ENCODE peak calls at places on chromosomes 7 and 10, in nine cellular contexts. N, Y, L, C, G, F, A, V and U are unnamed samples.

GRCh38 chr10:126387041-126387908 is 1.0 kb downstream of the ADAM12 start:
- DNase-seq in L (no peak), N (peak; percentile 63), A (peak; percentile 58), F (no peak), C (peak; percentile 48), Y (peak; percentile 28), V (peak; percentile 77), G (peak; percentile 50), U (peak; percentile 20)

GRCh38 chr10:102613286-102613685 is 31.0 kb upstream of the TRIM8 start:
- DNase-seq in G (no peak), C (no peak), A (no peak), Y (no peak), V (no peak), L (no peak), F (no peak), N (no peak), U (no peak)

GRCh38 chr7:123944395-123944794 is 19.4 kb downstream of the SPAM1 start:
- DNase-seq in N (no peak), V (no peak), F (no peak), G (no peak), L (no peak), C (no peak), A (no peak), Y (no peak), U (no peak)

GRCh38 chr10:107814865-107815487 is 650.5 kb upstream of the SORCS1 start:
- DNase-seq in L (peak; percentile 9), F (no peak), A (peak; percentile 20), N (peak; percentile 33), G (peak; percentile 35), V (peak; percentile 55), C (no peak), Y (peak; percentile 5), U (peak; percentile 27)

GRCh38 chr10:125451319-125451718 is 231.6 kb downstream of the TEX36 start:
- DNase-seq in C (no peak), Y (no peak), V (no peak), A (no peak), F (no peak), G (no peak), N (no peak), L (no peak), U (no peak)

GRCh38 chr7:35468606-35469005 is 214.7 kb upstream of the TBX20 start:
- DNase-seq in L (no peak), F (no peak), Y (no peak), G (no peak), C (no peak), V (no peak), N (no peak), A (no peak), U (no peak)

GRCh38 chr7:92768501-92769360 is 67.6 kb downstream of the CDK6 start:
- DNase-seq in A (no peak), N (no peak), F (no peak), G (no peak), C (no peak), V (no peak), L (no peak), Y (no peak), U (no peak)

GRCh38 chr10:27035163-27035562 is 65.1 kb downstream of the ANKRD26 start:
- DNase-seq in N (no peak), A (no peak), L (no peak), Y (no peak), C (no peak), V (no peak), G (no peak), F (no peak), U (no peak)

GRCh38 chr7:133502498-133502897 is 249.6 kb downstream of the EXOC4 start:
- DNase-seq in N (no peak), L (no peak), Y (no peak), A (no peak), F (no peak), G (no peak), V (no peak), C (no peak), U (no peak)

GRCh38 chr10:31586708-31587107 is 267.7 kb downstream of the ZEB1 start:
- DNase-seq in Y (no peak), C (no peak), L (no peak), V (no peak), N (peak; percentile 37), G (peak; percentile 56), A (peak; percentile 36), F (no peak), U (no peak)

GRCh38 chr10:132443605-132443997 is 46.6 kb downstream of the PWWP2B start:
- DNase-seq in Y (peak; percentile 65), C (no peak), G (no peak), F (no peak), A (peak; percentile 57), L (no peak), V (peak; percentile 42), N (peak; percentile 78), U (peak; percentile 49)

GRCh38 chr10:31751401-31752080 is 177.1 kb downstream of the ARHGAP12 start:
- DNase-seq in N (peak; percentile 52), F (no peak), A (no peak), V (no peak), C (no peak), Y (no peak), L (no peak), G (peak; percentile 48), U (no peak)

GRCh38 chr10:27038168-27038567 is 62.1 kb downstream of the ANKRD26 start:
- DNase-seq in V (no peak), A (no peak), L (no peak), C (no peak), G (no peak), F (no peak), Y (no peak), N (no peak), U (no peak)

GRCh38 chr7:3068568-3068967 is 24.9 kb upstream of the CARD11 start:
- DNase-seq in N (no peak), C (no peak), A (no peak), V (no peak), F (no peak), G (no peak), Y (no peak), L (no peak), U (no peak)

GRCh38 chr7:78510580-78511188 is 712.1 kb downstream of the PHTF2 start:
- DNase-seq in Y (peak; percentile 5), C (peak; percentile 49), F (no peak), G (no peak), A (peak; percentile 22), V (peak; percentile 53), L (peak; percentile 5), N (peak; percentile 49), U (peak; percentile 6)

GRCh38 chr10:112951349-112952281 is 1.6 kb downstream of the TCF7L2 start:
- DNase-seq in L (peak; percentile 51), A (peak; percentile 67), F (no peak), Y (no peak), V (peak; percentile 69), C (peak; percentile 74), N (peak; percentile 59), G (peak; percentile 69), U (peak; percentile 20)

GRCh38 chr10:53441804-53442203 is 669.2 kb upstream of the MBL2 start:
- DNase-seq in A (no peak), F (no peak), N (no peak), C (no peak), G (no peak), Y (no peak), V (no peak), L (no peak), U (no peak)

GRCh38 chr10:50586740-50587088 is 37.0 kb downstream of the SGMS1 start:
- DNase-seq in L (no peak), G (no peak), C (no peak), A (no peak), Y (no peak), F (no peak), N (no peak), V (no peak), U (no peak)

GRCh38 chr10:53233759-53234158 is 461.2 kb upstream of the MBL2 start:
- DNase-seq in V (no peak), A (no peak), L (no peak), F (no peak), G (no peak), Y (no peak), C (peak; percentile 11), N (no peak), U (no peak)

DNA sequence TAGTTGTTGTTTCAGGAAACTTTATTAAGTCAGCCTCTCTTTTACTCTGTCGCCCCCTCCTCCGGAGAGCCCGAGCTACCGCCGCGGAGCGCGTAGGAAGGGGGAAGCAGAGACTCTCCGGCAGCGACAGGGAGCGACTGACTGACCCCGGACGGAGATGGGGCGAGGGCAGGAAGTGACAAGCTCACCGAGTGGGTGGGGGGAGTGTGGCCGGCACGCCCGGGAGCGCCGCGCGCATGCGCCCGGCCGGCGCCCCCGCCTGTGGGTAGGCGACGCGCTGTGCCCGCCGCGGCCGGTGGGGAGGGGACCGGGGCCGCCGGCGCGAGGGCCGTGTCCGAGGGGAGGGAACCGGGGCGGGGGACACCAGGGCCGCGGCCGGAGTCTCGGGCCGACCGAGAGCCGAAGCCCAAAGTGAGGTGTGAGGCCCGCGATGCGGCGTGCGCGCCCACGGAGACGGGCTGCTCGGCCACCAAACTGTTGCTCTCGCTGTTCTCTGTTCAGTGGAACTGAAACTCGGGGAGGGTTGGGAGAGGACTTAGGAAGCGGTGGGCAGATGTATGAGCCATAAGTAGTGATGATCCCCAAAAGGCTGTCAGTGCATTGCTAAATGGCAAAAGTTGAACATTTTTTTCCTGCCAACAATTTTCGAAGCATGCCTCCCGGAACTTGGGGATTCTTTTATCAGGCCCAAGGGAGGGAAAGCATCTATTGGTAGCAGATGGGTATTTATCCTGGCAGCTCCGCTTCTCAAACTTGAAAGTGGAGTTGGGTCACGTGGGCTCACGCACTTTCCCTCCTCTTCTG is at the start of gene ZNF800:
- DNase-seq in C (peak; percentile 85), V (peak; percentile 92), L (peak; percentile 89), G (peak; percentile 94), A (peak; percentile 95), N (peak; percentile 94), Y (peak; percentile 87), F (peak; percentile 48), U (peak; percentile 92)
- TF ChIP-seq POLR2A in C (peak; percentile 72), V (peak; percentile 96), L (peak; percentile 95), G (peak; percentile 16), A (peak; percentile 96), N (peak; percentile 88), Y (peak; percentile 87), F (peak; percentile 85), U (peak; percentile 96)

GRCh38 chr7:134995239-134996096 is 9.2 kb downstream of the AGBL3 start:
- DNase-seq in A (no peak), V (no peak), G (no peak), N (no peak), Y (no peak), F (no peak), C (no peak), L (no peak), U (no peak)
- TF ChIP-seq POLR2A in A (no peak), V (no peak), G (no peak), N (no peak), Y (no peak), F (no peak), C (no peak), L (no peak), U (no peak)

DNA sequence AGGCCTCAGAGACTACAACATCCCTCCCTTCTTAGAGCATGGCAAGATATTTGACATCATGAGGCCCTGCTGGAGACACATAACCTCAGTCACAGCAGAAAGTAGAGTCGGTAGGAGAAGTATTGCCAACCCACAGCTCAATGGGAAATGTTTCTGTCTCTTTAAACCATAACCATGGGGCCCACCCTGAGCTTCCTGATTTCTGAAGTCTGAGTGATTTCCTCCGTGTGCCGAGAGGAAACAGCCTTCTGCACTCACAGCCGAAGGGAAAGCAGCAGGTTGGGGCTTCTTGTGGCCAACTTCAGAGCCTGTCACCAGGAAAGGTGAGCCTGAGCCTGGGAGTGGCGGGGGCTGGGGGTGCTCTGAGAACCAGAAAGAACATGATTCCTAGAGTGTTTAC is at the start of gene GIMAP1:
- DNase-seq in G (peak; percentile 57), A (no peak), C (peak; percentile 88), V (no peak), N (peak; percentile 43), L (no peak), Y (no peak), F (no peak), U (no peak)
- TF ChIP-seq POLR2A in G (no peak), A (peak; percentile 30), C (peak; percentile 97), V (peak; percentile 45), N (no peak), L (no peak), Y (no peak), F (no peak), U (no peak)

GRCh38 chr10:95656291-95657164 is at the start of gene ALDH18A1:
- DNase-seq in N (peak; percentile 90), C (peak; percentile 93), L (peak; percentile 93), V (peak; percentile 96), Y (peak; percentile 82), G (peak; percentile 93), A (peak; percentile 92), F (peak; percentile 57), U (peak; percentile 95)
- TF ChIP-seq POLR2A in N (no peak), C (peak; percentile 78), L (peak; percentile 93), V (peak; percentile 74), Y (peak; percentile 33), G (no peak), A (peak; percentile 52), F (no peak), U (no peak)